ENCODE peak calls at places on chromosomes 12 and 14, in six cellular contexts. C, Q, M, G, W and S are unnamed samples.

GRCh38 chr14:99725774-99726537 is 41.9 kb downstream of the CYP46A1 start:
- DNase-seq in C (no peak), W (no peak), Q (no peak), M (no peak), G (peak; percentile 9), S (peak; percentile 19)

GRCh38 chr12:14403711-14404164 is 38.3 kb downstream of the ATF7IP start:
- DNase-seq in M (no peak), C (peak; percentile 88), Q (no peak), G (no peak), W (no peak), S (no peak)

GRCh38 chr12:2454778-2455177 is 340.0 kb upstream of the FKBP4 start:
- DNase-seq in G (no peak), C (no peak), Q (no peak), W (no peak), M (no peak), S (no peak)

GRCh38 chr14:104368751-104369100 is 210.8 kb upstream of the C14orf180 start:
- DNase-seq in C (no peak), Q (no peak), G (no peak), W (no peak), M (no peak), S (no peak)

GRCh38 chr14:77037886-77038511 is 9.5 kb upstream of the IRF2BPL start:
- DNase-seq in G (peak; percentile 61), Q (no peak), W (no peak), M (no peak), C (peak; percentile 72), S (no peak)

GRCh38 chr12:19201653-19202052 is 72.1 kb downstream of the PLEKHA5 start:
- DNase-seq in C (no peak), M (no peak), G (no peak), Q (no peak), W (no peak), S (no peak)

GRCh38 chr12:114407566-114408411 is 1.8 kb upstream of the TBX5 start:
- DNase-seq in W (no peak), M (no peak), G (no peak), C (no peak), Q (no peak), S (no peak)

GRCh38 chr12:1810201-1810930 is 10.0 kb upstream of the LRTM2 start:
- DNase-seq in W (no peak), C (peak; percentile 66), Q (no peak), M (no peak), G (no peak), S (no peak)

GRCh38 chr12:26853303-26854027 is 20.5 kb upstream of the ITPR2 start:
- DNase-seq in C (peak; percentile 48), G (peak; percentile 59), Q (peak; percentile 64), M (peak; percentile 67), W (no peak), S (no peak)

GRCh38 chr12:15688202-15688736 is 100.9 kb downstream of the EPS8 start:
- DNase-seq in W (no peak), G (no peak), M (no peak), C (no peak), Q (peak; percentile 16), S (no peak)

GRCh38 chr12:124413401-124413800 is 118.5 kb downstream of the RFLNA start:
- DNase-seq in Q (no peak), G (no peak), W (no peak), M (no peak), C (no peak), S (no peak)

GRCh38 chr14:30610719-30611388 is 11.3 kb upstream of the SCFD1 start:
- DNase-seq in W (no peak), Q (no peak), M (peak; percentile 33), C (peak; percentile 72), G (no peak), S (no peak)

GRCh38 chr14:103518416-103519042 is 4.1 kb downstream of the CKB start:
- DNase-seq in M (peak; percentile 71), W (no peak), Q (peak; percentile 81), G (peak; percentile 49), C (no peak), S (no peak)

GRCh38 chr12:94193623-94194022 is 45.2 kb downstream of the PLXNC1 start:
- DNase-seq in M (no peak), C (no peak), G (no peak), Q (no peak), W (no peak), S (no peak)

GRCh38 chr12:94192506-94192905 is 44.1 kb downstream of the PLXNC1 start:
- DNase-seq in W (no peak), C (no peak), M (no peak), Q (no peak), G (no peak), S (no peak)

GRCh38 chr12:94193168-94193567 is 44.8 kb downstream of the PLXNC1 start:
- DNase-seq in C (no peak), W (no peak), G (no peak), M (no peak), Q (no peak), S (no peak)

GRCh38 chr12:94198469-94198868 is 50.1 kb downstream of the PLXNC1 start:
- DNase-seq in Q (no peak), C (no peak), M (no peak), G (no peak), W (no peak), S (no peak)

DNA sequence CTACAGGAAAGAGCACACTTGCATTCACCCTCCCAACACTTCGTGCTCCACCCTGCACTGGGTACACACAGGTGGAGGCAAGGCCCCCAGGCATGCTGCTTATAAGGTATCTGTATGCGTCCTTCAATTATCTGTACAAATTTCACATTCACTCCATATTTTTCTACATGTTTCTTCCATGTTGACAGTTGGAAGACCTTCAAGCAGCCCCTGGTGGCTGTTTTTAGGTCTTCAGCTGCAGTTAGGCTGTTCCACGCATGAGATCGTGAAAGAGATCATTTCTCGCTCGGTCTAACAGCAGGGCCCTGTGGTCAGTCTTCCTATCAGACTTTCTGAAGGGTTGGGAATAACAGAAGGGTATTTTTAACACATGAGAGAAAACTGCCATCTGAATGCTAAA is 47.1 kb downstream of the PLXNC1 start:
- DNase-seq in C (no peak), M (no peak), Q (no peak), G (no peak), W (no peak), S (no peak)
- TF ChIP-seq CTCF in C (no peak), M (no peak), Q (no peak), G (peak; percentile 14), W (no peak), S (no peak)

DNA sequence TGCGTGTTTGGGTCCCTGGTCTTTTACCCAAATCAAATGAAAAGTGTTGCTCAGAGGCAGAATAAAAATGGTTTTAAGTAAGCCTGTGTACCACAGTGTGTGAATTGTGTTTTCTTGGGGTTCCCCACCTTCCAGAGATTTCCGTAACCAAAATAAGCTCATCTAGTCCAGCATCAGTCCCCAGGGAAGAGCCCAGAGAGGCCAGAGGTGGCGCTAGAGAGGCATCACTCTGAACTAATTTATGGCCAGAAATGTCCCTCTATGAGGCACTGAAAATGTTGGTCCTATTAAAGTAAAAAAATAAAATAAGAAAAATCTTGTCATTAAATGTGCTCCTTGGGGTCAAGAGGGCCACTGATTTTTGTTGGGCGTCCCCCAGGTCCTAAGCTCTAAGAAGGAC is 24.9 kb upstream of the PRKAB1 start:
- DNase-seq in W (no peak), Q (peak; percentile 5), C (no peak), G (no peak), M (peak; percentile 32), S (no peak)
- TF ChIP-seq CTCF in W (no peak), Q (peak; percentile 22), C (no peak), G (peak; percentile 25), M (peak; percentile 57), S (no peak)

DNA sequence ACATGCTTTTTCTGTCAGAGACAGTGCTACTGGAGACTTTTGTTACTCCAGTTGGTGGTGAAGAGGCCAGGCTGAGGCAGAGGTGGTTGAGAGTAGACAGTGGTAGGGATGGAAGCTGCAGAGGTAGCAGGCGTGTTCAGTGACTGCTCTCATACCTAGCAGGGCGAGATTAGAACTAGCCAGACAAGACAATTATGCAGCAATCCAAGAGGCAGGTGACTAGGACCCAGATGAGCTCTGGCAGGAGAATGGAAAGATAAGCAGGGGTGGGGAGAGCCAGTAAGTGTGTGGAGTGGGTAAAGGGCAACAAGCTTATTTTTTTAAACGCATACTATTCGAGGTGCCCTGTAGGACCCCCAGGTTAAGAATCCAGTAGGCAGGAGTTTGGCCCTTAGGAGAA is 4.8 kb downstream of the PPP1R36 start:
- DNase-seq in C (no peak), Q (no peak), G (no peak), W (no peak), M (no peak), S (no peak)
- TF ChIP-seq CTCF in C (no peak), Q (no peak), G (no peak), W (no peak), M (no peak), S (no peak)

DNA sequence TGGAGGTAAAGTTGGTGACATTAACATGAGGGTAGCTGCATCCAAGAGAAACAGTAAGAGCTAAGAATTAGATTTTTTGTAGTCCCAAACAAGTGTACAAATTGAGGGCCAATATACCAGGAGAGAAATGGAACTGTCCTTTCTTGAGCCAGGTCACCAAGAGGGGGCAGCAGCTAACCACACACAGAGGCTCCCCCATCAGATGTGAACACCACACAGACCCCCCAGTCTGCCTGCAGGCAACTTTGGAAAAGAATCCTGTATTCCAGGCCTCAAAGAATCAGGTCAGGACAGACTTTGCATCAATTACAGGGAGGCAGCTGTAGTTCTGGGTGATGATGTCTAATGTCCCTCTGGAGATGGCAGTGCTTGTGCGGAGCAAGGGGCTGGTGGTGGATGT is 77.9 kb downstream of the SPTB start:
- DNase-seq in M (peak; percentile 53), W (no peak), Q (peak; percentile 67), C (no peak), G (no peak), S (no peak)
- TF ChIP-seq CTCF in M (peak; percentile 27), W (peak; percentile 37), Q (peak; percentile 58), C (no peak), G (no peak), S (no peak)

GRCh38 chr14:55043528-55043927 is 7.9 kb upstream of the MAPK1IP1L start:
- DNase-seq in W (no peak), Q (no peak), C (no peak), G (no peak), M (no peak), S (no peak)
- TF ChIP-seq CTCF in W (no peak), Q (no peak), C (no peak), G (no peak), M (no peak), S (no peak)

GRCh38 chr14:64861916-64862315 is 17.8 kb downstream of the SPTB start:
- DNase-seq in M (no peak), Q (no peak), C (no peak), W (no peak), G (no peak), S (no peak)
- TF ChIP-seq CTCF in M (no peak), Q (no peak), C (no peak), W (no peak), G (no peak), S (no peak)

GRCh38 chr14:52551696-52552062 is 626 bp downstream of the TXNDC16 start:
- DNase-seq in G (no peak), M (no peak), Q (no peak), W (no peak), C (peak; percentile 30), S (no peak)
- TF ChIP-seq CTCF in G (no peak), M (no peak), Q (no peak), W (no peak), C (peak; percentile 28), S (no peak)

DNA sequence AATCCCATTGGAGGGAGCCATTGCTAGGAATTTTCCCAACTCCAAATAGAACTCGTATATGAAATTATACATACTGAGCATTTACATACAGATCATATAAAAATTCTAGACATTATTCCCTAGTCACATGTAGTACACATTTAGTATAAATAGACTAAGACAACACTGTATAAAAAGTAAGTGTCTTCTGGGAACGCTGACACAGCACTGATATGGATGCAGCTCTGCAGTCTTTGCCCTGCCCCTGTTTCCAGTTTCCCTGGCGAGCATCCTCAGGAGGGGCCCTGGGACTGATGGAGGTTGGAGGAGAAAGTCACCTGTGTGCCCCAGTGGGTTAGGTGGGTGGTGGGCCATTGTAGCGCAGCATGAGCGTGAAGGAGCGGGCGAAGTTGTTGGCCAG is 97.8 kb upstream of the CLMN start:
- DNase-seq in Q (no peak), W (no peak), C (no peak), G (no peak), M (no peak), S (no peak)
- TF ChIP-seq CTCF in Q (no peak), W (no peak), C (no peak), G (no peak), M (no peak), S (no peak)